ENCODE peak calls at places on chromosomes 16 and 17, in five cellular contexts. P is CD4-positive, alpha-beta T cell; J is sigmoid colon; R is non-pigmented ciliary epithelial cell; E is activated naive CD8-positive, alpha-beta T cell treated with anti-CD3 and anti-CD28 coated beads, Interleukin-2, amount 50 U/mL, for 24 hours. T is an unnamed sample.

GRCh38 chr16:7140899-7141298 is 191.7 kb upstream of the RBFOX1 start:
- DNase-seq in P (no peak), J (no peak), R (no peak), E (no peak), T (no peak)

GRCh38 chr17:62076864-62077788 is 12.0 kb upstream of the MED13 start:
- DNase-seq in P (no peak), J (no peak), R (no peak), E (no peak), T (no peak)

GRCh38 chr16:29154676-29155121 is 169.8 kb downstream of the LAT start:
- DNase-seq in P (no peak), J (no peak), R (no peak), E (no peak), T (no peak)

GRCh38 chr17:39605492-39606433 is 2.0 kb downstream of the NEUROD2 start:
- DNase-seq in P (no peak), J (no peak), R (no peak), E (no peak), T (no peak)

GRCh38 chr16:81521141-81521626 is 76.6 kb downstream of the CMIP start:
- DNase-seq in P (peak; percentile 68), J (no peak), R (no peak), E (peak; percentile 68), T (peak; percentile 92)

GRCh38 chr17:80145076-80146075 is 1.6 kb downstream of the EIF4A3 start:
- DNase-seq in P (no peak), J (peak; percentile 49), R (no peak), E (no peak), T (no peak)

GRCh38 chr16:80480664-80481063 is 60.1 kb upstream of the DYNLRB2 start:
- DNase-seq in P (no peak), J (no peak), R (no peak), E (no peak), T (no peak)

GRCh38 chr16:78955206-78955605 is 645.3 kb downstream of the MAF start:
- DNase-seq in P (no peak), J (no peak), R (no peak), E (no peak), T (no peak)

GRCh38 chr17:74579910-74580309 is 12.2 kb downstream of the CD300LD start:
- DNase-seq in P (no peak), J (no peak), R (no peak), E (no peak), T (no peak)

GRCh38 chr16:22848451-22848850 is 34.5 kb downstream of the HS3ST2 start:
- DNase-seq in P (no peak), J (no peak), R (no peak), E (no peak), T (no peak)

GRCh38 chr16:10616744-10617640 is 36.6 kb upstream of the EMP2 start:
- DNase-seq in P (no peak), J (peak; percentile 83), R (no peak), E (no peak), T (no peak)

GRCh38 chr17:72297326-72298115 is 176.7 kb downstream of the SOX9 start:
- DNase-seq in P (no peak), J (no peak), R (no peak), E (no peak), T (no peak)

GRCh38 chr17:57579245-57579644 is 165.9 kb downstream of the CCDC182 start:
- DNase-seq in P (no peak), J (no peak), R (no peak), E (no peak), T (no peak)

GRCh38 chr17:56756536-56756935 is 77.2 kb downstream of the C17orf67 start:
- DNase-seq in P (no peak), J (no peak), R (peak; percentile 84), E (no peak), T (no peak)

GRCh38 chr16:31569360-31569717 is 41.6 kb downstream of the AHSP start:
- DNase-seq in P (no peak), J (no peak), R (no peak), E (peak; percentile 24), T (no peak)

GRCh38 chr17:27845264-27846041 is 45.1 kb upstream of the NOS2 start:
- DNase-seq in P (no peak), J (no peak), R (no peak), E (no peak), T (no peak)

GRCh38 chr16:49928176-49928892 is 72.4 kb upstream of the ZNF423 start:
- DNase-seq in P (no peak), J (peak; percentile 58), R (no peak), E (no peak), T (peak; percentile 50)

GRCh38 chr17:75575728-75576127 is 11.9 kb upstream of the MYO15B start:
- DNase-seq in P (no peak), J (no peak), R (no peak), E (no peak), T (no peak)

GRCh38 chr16:58021661-58022551 is 3.6 kb upstream of the MMP15 start:
- DNase-seq in P (no peak), J (no peak), R (no peak), E (no peak), T (peak; percentile 54)